ENCODE peak calls at places on chromosomes 13 and 19, in nine cellular contexts. S is AG09309, J is sigmoid colon, E is stomach, Z is GM23338, A is brain microvascular endothelial cell, W is body of pancreas, O is bronchial epithelial cell, R is heart left ventricle. Q is an unnamed sample.

GRCh38 chr19:33032218-33032781 is 32.4 kb downstream of the RHPN2 start:
- DNase-seq in J (no peak), O (no peak), S (no peak), E (no peak), W (no peak), R (no peak), A (no peak), Z (peak), Q (no peak)

GRCh38 chr13:30061217-30061616 is 210.8 kb upstream of the UBL3 start:
- DNase-seq in Z (no peak), R (no peak), O (no peak), J (no peak), S (no peak), E (no peak), A (no peak), W (no peak), Q (no peak)

GRCh38 chr13:32751340-32751739 is 165.1 kb downstream of the PDS5B start:
- DNase-seq in O (no peak), Z (no peak), S (no peak), A (no peak), R (no peak), E (no peak), W (no peak), J (no peak), Q (no peak)

GRCh38 chr19:44800461-44800860 is 8.4 kb upstream of the BCAM start:
- DNase-seq in E (peak), R (peak), J (peak), W (peak), A (peak), S (peak), O (peak), Z (peak), Q (peak)

GRCh38 chr13:36815069-36815468 is 4.0 kb upstream of the RFXAP start:
- DNase-seq in Z (peak), A (no peak), W (no peak), E (no peak), J (no peak), O (peak), R (no peak), S (no peak), Q (no peak)

GRCh38 chr13:42981853-42982252 is 10.2 kb downstream of the EPSTI1 start:
- DNase-seq in A (no peak), O (peak), S (no peak), Z (peak), E (no peak), W (no peak), R (no peak), J (no peak), Q (peak)

GRCh38 chr13:114111577-114111976 is 20.8 kb downstream of the RASA3 start:
- DNase-seq in A (no peak), S (no peak), O (no peak), W (no peak), J (peak), R (no peak), Z (no peak), E (no peak), Q (no peak)

GRCh38 chr19:2759965-2760364 is 20.1 kb upstream of the SLC39A3 start:
- DNase-seq in W (no peak), O (no peak), A (no peak), R (no peak), J (no peak), Z (no peak), E (no peak), S (no peak), Q (no peak)

GRCh38 chr13:76527041-76527440 is 359.2 kb downstream of the KCTD12 start:
- DNase-seq in A (no peak), E (no peak), Z (no peak), S (no peak), O (peak), W (no peak), R (no peak), J (no peak), Q (no peak)

GRCh38 chr19:1163934-1164683 is 10.0 kb downstream of the SBNO2 start:
- DNase-seq in O (no peak), R (peak), E (no peak), W (no peak), Z (no peak), A (no peak), S (no peak), J (no peak), Q (no peak)

GRCh38 chr13:44436589-44437337 is 63.1 kb downstream of the SERP2 start:
- DNase-seq in R (peak), Z (peak), A (peak), E (peak), J (peak), S (peak), W (peak), O (peak), Q (peak)

GRCh38 chr13:27424246-27425150 is at the start of gene GTF3A:
- DNase-seq in E (peak), O (peak), Z (peak), S (peak), J (peak), W (peak), A (peak), R (peak), Q (peak)

GRCh38 chr13:29310806-29311205 is 284.7 kb downstream of the SLC7A1 start:
- DNase-seq in E (no peak), W (no peak), Z (no peak), J (no peak), R (no peak), S (no peak), A (no peak), O (no peak), Q (no peak)

GRCh38 chr19:615619-616018 is 17.7 kb downstream of the POLRMT start:
- DNase-seq in E (no peak), O (peak), A (no peak), R (no peak), S (no peak), J (no peak), Z (peak), W (peak), Q (peak)

GRCh38 chr13:113969973-113970611 is 3.8 kb downstream of the C13orf46 start:
- DNase-seq in Z (no peak), S (no peak), A (no peak), E (peak), R (no peak), O (peak), J (peak), W (peak), Q (peak)

GRCh38 chr19:12987781-12988180 is 7.5 kb upstream of the NFIX start:
- DNase-seq in Z (no peak), J (no peak), S (no peak), E (no peak), O (no peak), R (no peak), A (no peak), W (no peak), Q (no peak)

GRCh38 chr13:21670006-21670882 is 629 bp upstream of the FGF9 start:
- DNase-seq in J (peak), Z (peak), R (peak), S (no peak), O (no peak), A (peak), W (peak), E (peak), Q (peak)

GRCh38 chr13:97256343-97256783 is 34.2 kb downstream of the MBNL2 start:
- DNase-seq in S (peak), Z (no peak), R (no peak), J (no peak), E (no peak), W (peak), O (peak), A (peak), Q (peak)

GRCh38 chr19:38164526-38164925 is 59.5 kb downstream of the DPF1 start:
- DNase-seq in Z (no peak), A (no peak), W (no peak), J (no peak), S (no peak), R (no peak), E (no peak), O (no peak), Q (no peak)

GRCh38 chr13:98405107-98405571 is 171.8 kb downstream of the STK24 start:
- DNase-seq in W (peak), S (no peak), R (no peak), J (no peak), O (no peak), Z (peak), E (no peak), A (no peak), Q (no peak)

GRCh38 chr19:873084-874019 is 13.9 kb downstream of the CFD start:
- DNase-seq in R (no peak), W (no peak), A (no peak), O (peak), S (no peak), E (no peak), Z (peak), J (no peak), Q (peak)

GRCh38 chr19:14770944-14771839 is 7.2 kb downstream of the ADGRE2 start:
- DNase-seq in O (no peak), R (no peak), A (no peak), Z (no peak), S (no peak), J (no peak), E (no peak), W (no peak), Q (no peak)

GRCh38 chr13:40589285-40590109 is 76.9 kb downstream of the FOXO1 start:
- DNase-seq in S (peak), O (peak), W (no peak), Z (no peak), A (peak), J (peak), R (peak), E (no peak), Q (peak)

GRCh38 chr13:32253911-32254399 is 61.2 kb downstream of the ZAR1L start:
- DNase-seq in E (peak), J (no peak), Z (no peak), S (no peak), R (no peak), A (no peak), O (no peak), W (peak), Q (no peak)

GRCh38 chr13:51976423-51976822 is 34.8 kb downstream of the ATP7B start:
- DNase-seq in E (no peak), R (no peak), O (peak), S (no peak), A (no peak), J (no peak), Z (no peak), W (no peak), Q (peak)

GRCh38 chr13:39485314-39485700 is 117.7 kb downstream of the LHFPL6 start:
- DNase-seq in A (no peak), O (no peak), Z (no peak), S (no peak), J (no peak), E (no peak), R (no peak), W (no peak), Q (no peak)

GRCh38 chr19:38647368-38647965 is at the start of gene ACTN4:
- DNase-seq in Z (peak), S (no peak), E (peak), J (peak), A (peak), W (peak), R (peak), O (peak), Q (peak)

GRCh38 chr13:40813662-40814454 is 24.4 kb downstream of the SLC25A15 start:
- DNase-seq in O (peak), A (peak), J (no peak), S (no peak), W (peak), E (no peak), Z (peak), R (no peak), Q (peak)

GRCh38 chr19:610071-610800 is 20.6 kb downstream of the HCN2 start:
- DNase-seq in S (no peak), W (no peak), R (no peak), O (no peak), J (no peak), Z (no peak), E (peak), A (no peak), Q (no peak)

GRCh38 chr13:83498045-83498444 is 384.2 kb downstream of the SLITRK1 start:
- DNase-seq in J (no peak), A (no peak), W (no peak), R (no peak), Z (no peak), E (no peak), S (no peak), O (peak), Q (peak)

GRCh38 chr19:49701271-49701786 is 10.4 kb downstream of the CPT1C start:
- DNase-seq in A (no peak), O (no peak), W (no peak), Z (peak), S (no peak), J (no peak), E (no peak), R (no peak), Q (no peak)

GRCh38 chr19:33448159-33448516 is 73.5 kb downstream of the PEPD start:
- DNase-seq in S (no peak), R (no peak), J (no peak), W (no peak), A (no peak), O (no peak), E (no peak), Z (no peak), Q (no peak)

GRCh38 chr13:107043016-107043957 is 475.4 kb upstream of the ARGLU1 start:
- DNase-seq in S (no peak), Z (no peak), R (no peak), W (no peak), A (no peak), E (no peak), O (no peak), J (no peak), Q (no peak)

GRCh38 chr13:112103971-112104872 is 37.3 kb downstream of the SOX1 start:
- DNase-seq in O (no peak), A (no peak), R (no peak), S (no peak), J (peak), Z (peak), E (no peak), W (no peak), Q (no peak)

GRCh38 chr13:33799950-33800592 is 17.9 kb upstream of the RFC3 start:
- DNase-seq in S (peak), Z (peak), E (no peak), J (no peak), R (no peak), A (peak), W (no peak), O (peak), Q (peak)

GRCh38 chr19:46192990-46193650 is 36.4 kb upstream of the IGFL1 start:
- DNase-seq in O (peak), S (peak), J (no peak), Z (no peak), E (no peak), A (peak), W (no peak), R (no peak), Q (peak)

GRCh38 chr13:65497265-65497664 is 1732.9 kb downstream of the PCDH9 start:
- DNase-seq in S (no peak), R (no peak), E (no peak), O (peak), J (no peak), A (peak), W (no peak), Z (no peak), Q (peak)

GRCh38 chr19:958967-959685 is 25.0 kb upstream of the WDR18 start:
- DNase-seq in S (no peak), W (no peak), R (no peak), J (no peak), O (peak), E (no peak), A (peak), Z (no peak), Q (peak)

GRCh38 chr19:18155095-18156087 is 2.4 kb downstream of the PIK3R2 start:
- DNase-seq in A (no peak), R (no peak), Z (no peak), O (no peak), E (peak), J (no peak), W (no peak), S (no peak), Q (no peak)

GRCh38 chr19:18152444-18152816 is 533 bp upstream of the PIK3R2 start:
- DNase-seq in O (peak), J (peak), E (peak), A (peak), R (peak), W (peak), S (peak), Z (peak), Q (peak)

GRCh38 chr19:18153555-18154134 is 682 bp downstream of the PIK3R2 start:
- DNase-seq in A (no peak), S (no peak), W (peak), E (no peak), R (peak), J (no peak), Z (peak), O (no peak), Q (no peak)

GRCh38 chr19:18150776-18151624 is 2.0 kb upstream of the PIK3R2 start:
- DNase-seq in E (no peak), Z (no peak), O (no peak), W (peak), S (no peak), J (no peak), A (no peak), R (no peak), Q (no peak)

DNA sequence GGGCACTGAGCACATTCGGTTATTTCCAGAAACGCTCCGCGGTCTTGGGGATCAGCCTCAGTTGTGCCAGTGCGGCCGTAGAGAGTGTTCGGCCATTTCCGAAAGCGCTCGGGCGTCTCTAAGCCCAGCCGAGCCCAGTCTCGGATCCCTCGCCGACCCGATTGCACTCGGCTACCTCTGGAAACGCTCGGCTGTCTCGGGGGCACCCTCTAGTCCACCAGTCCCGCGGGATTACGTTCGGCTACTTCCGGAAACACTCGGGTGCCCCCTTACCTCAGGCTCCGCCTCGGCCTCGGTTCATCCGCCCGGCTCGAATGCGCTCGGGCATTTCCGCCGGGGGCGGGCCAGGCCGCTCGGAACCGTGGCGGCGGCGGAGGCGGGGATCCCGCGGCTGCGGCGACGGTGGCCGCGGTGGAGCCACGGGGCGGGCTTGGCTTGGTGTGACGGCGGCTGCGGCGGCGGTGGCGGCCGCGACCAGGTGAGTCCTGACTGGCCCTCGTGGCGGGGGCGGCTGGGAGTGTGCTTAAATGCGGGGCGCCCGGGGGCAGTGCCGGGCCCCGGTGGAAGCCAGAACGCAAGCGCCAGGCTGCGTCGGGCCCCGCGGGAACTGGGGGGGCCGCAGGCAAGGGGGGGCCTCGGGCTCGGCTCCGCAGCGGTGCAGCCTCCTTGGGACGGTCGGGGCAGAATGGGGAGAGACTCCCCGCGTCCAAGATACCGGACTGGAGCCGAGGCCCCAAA is at the start of gene PIK3R2:
- DNase-seq in Z (peak), E (peak), S (peak), O (peak), J (peak), R (peak), A (peak), W (peak), Q (peak)
- TF ChIP-seq CTCF in Z (no peak), E (no peak), S (no peak), O (no peak), J (no peak), R (peak), A (no peak), W (no peak), Q (no peak)

DNA sequence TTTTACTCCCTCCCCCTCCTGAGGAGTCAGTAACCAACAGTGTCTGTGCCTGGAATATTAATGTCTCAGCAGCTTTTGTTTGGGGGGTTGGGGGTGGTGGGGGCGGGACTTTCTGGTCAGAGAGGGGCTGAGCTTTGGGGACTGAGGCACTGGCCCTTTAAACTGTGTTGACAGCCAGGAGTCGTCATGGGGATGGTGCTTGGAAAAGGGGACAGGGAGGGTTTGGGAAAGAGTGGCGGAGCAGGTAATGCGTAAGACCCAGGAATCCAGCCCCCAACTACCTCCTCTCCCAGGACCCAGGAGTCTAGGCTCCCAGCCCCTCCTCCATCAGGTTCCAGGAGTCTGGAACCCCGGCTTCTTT is 5.2 kb downstream of the CADM4 start:
- DNase-seq in S (no peak), E (no peak), J (no peak), R (no peak), O (no peak), A (no peak), Z (peak), W (no peak), Q (no peak)
- H3K4me3 ChIP-seq in S (no peak), E (no peak), J (peak), R (no peak), O (no peak), A (no peak), Z (peak), W (no peak), Q (no peak)

DNA sequence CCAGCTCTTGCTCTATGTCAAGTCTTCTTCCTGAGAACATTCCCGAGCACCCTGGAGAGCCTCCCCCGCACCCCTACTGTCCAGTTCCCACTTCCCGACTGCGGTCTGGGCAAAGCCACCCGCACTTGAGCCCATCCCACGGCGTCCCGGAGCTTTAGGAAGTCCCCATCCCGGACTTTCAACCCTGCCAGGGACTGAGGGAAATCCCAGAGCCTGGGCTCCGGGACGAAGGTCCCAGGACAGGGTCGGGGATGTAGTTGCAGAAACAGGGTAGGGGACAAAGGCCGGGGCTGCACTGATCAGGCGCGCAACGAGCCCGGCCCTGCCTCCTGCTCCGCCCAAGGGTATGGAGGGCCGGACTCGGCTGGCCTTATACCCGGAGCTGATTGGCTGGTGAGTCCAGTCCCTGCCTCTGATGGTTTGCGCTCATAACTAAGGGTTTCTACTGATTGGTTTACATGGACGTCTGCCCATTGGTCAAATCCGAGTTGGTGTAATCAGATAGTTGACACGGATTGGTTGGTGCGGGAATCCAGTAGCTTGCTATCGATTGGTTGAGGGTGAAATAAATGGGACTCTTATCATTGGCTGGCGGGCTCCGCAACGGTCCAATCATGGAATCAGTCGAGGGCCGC is 824 bp upstream of the MPND start:
- DNase-seq in S (peak), R (peak), E (peak), O (peak), A (peak), J (peak), Z (peak), W (peak), Q (peak)
- TF ChIP-seq CTCF in S (no peak), R (no peak), E (no peak), O (no peak), A (no peak), J (no peak), Z (no peak), W (no peak), Q (no peak)

GRCh38 chr13:92719868-92720267 is 506.7 kb upstream of the GPC6 start:
- DNase-seq in J (no peak), W (peak), E (no peak), Z (peak), O (no peak), R (no peak), S (no peak), A (no peak), Q (peak)

GRCh38 chr13:92717857-92718256 is 508.8 kb upstream of the GPC6 start:
- DNase-seq in J (no peak), S (no peak), R (no peak), O (no peak), Z (no peak), W (no peak), A (no peak), E (no peak), Q (no peak)

GRCh38 chr13:92727118-92727517 is 499.5 kb upstream of the GPC6 start:
- DNase-seq in J (no peak), W (no peak), O (no peak), A (no peak), E (no peak), Z (no peak), R (no peak), S (no peak), Q (no peak)

GRCh38 chr13:92716749-92717148 is 509.9 kb upstream of the GPC6 start:
- DNase-seq in J (no peak), Z (peak), R (no peak), W (no peak), S (no peak), A (peak), E (no peak), O (peak), Q (peak)

DNA sequence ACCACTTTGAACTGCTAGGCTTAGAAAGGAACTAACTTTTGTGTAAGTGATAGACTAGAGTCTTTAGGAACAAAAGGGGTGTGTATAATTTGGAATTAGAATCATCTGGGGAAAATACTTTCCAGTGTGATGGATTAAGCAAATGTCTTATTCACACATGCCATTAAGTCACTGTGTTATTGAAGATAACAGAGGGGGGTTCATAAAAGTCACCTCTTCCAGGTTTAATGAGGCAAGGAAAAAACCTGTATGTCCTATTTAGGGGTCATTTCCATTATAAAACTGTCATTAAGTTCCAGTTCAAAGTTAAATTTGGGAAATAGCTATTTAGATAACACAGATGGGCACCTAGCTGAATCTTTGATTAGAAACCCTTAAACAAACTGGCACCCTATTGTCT is 505.0 kb upstream of the GPC6 start:
- DNase-seq in S (no peak), E (no peak), R (no peak), W (no peak), Z (no peak), O (no peak), J (no peak), A (no peak), Q (no peak)
- H3K4me3 ChIP-seq in S (no peak), E (no peak), R (no peak), W (no peak), Z (no peak), O (no peak), J (no peak), A (no peak), Q (no peak)